ENCODE peak calls at places on chromosome 1, in five cellular contexts. L is fibroblast of gingiva; B is activated CD4-positive, alpha-beta T cell treated with anti-CD3 and anti-CD28 coated beads, Interleukin-2, amount 10 ng/mL, durations not matched to agents 7 days and 5 days; K is NAMALWA; T is ascending aorta. J is an unnamed sample.

GRCh38 chr1:209086486-209087192 is 496.9 kb upstream of the CAMK1G start:
- DNase-seq in T (no peak), B (no peak), L (no peak), K (no peak), J (no peak)

GRCh38 chr1:99768525-99769382 is 2.3 kb upstream of the FRRS1 start:
- DNase-seq in B (no peak), K (no peak), T (no peak), L (no peak), J (no peak)

GRCh38 chr1:226608699-226609505 is 60.3 kb downstream of the STUM start:
- DNase-seq in L (peak), T (peak), B (peak), K (peak), J (peak)

GRCh38 chr1:159889821-159890252 is 10.1 kb downstream of the CFAP45 start:
- DNase-seq in K (peak), B (no peak), T (peak), L (peak), J (no peak)

GRCh38 chr1:227896710-227897655 is 50.7 kb downstream of the WNT9A start:
- DNase-seq in K (no peak), B (no peak), L (no peak), T (peak), J (peak)

GRCh38 chr1:31476891-31477846 is 64.2 kb downstream of the SERINC2 start:
- DNase-seq in K (peak), B (no peak), L (no peak), T (no peak), J (no peak)

GRCh38 chr1:230754831-230755230 is 7.6 kb downstream of the CAPN9 start:
- DNase-seq in L (peak), B (no peak), T (no peak), K (no peak), J (peak)

GRCh38 chr1:9689011-9689706 is 37.6 kb downstream of the PIK3CD start:
- DNase-seq in K (peak), T (peak), L (peak), B (peak), J (peak)

GRCh38 chr1:151839457-151840409 is at the start of gene C2CD4D:
- DNase-seq in T (no peak), K (no peak), B (peak), L (no peak), J (peak)

GRCh38 chr1:71644997-71645396 is 564.2 kb upstream of the ZRANB2 start:
- DNase-seq in T (no peak), K (no peak), B (no peak), L (no peak), J (no peak)

GRCh38 chr1:16114527-16115467 is 41.1 kb downstream of the EPHA2 start:
- DNase-seq in B (no peak), K (no peak), L (no peak), T (no peak), J (peak)

GRCh38 chr1:36176151-36176949 is 20.4 kb downstream of the MAP7D1 start:
- DNase-seq in T (no peak), B (no peak), L (no peak), K (no peak), J (peak)

GRCh38 chr1:37549341-37549740 is 4.8 kb downstream of the SNIP1 start:
- DNase-seq in T (no peak), L (no peak), B (no peak), K (no peak), J (no peak)

GRCh38 chr1:197224160-197224559 is 43.9 kb upstream of the CRB1 start:
- DNase-seq in K (peak), T (no peak), B (no peak), L (no peak), J (no peak)

GRCh38 chr1:190154744-190155143 is 322.9 kb downstream of the BRINP3 start:
- DNase-seq in L (no peak), K (no peak), B (no peak), T (no peak), J (no peak)

GRCh38 chr1:168121314-168122029 is 15.3 kb downstream of the GPR161 start:
- DNase-seq in L (peak), K (no peak), B (no peak), T (peak), J (peak)

GRCh38 chr1:196306421-196306820 is 301.8 kb downstream of the KCNT2 start:
- DNase-seq in L (no peak), B (no peak), K (no peak), T (no peak), J (no peak)

GRCh38 chr1:12179111-12179519 is 12.3 kb downstream of the TNFRSF1B start:
- DNase-seq in K (no peak), T (peak), L (peak), B (peak), J (no peak)

GRCh38 chr1:9105336-9105867 is 23.5 kb downstream of the GPR157 start:
- DNase-seq in B (no peak), K (no peak), L (no peak), T (no peak), J (no peak)